ENCODE peak calls at places on chromosomes 13 and 19, in ten cellular contexts. B, A, U, L, W, M, T, O, N and D are unnamed samples.

GRCh38 chr13:41944635-41945401 is 16.1 kb downstream of the VWA8 start:
- DNase-seq in B (no peak), A (no peak), U (no peak), L (no peak), W (no peak), M (no peak), T (no peak), O (no peak), N (no peak), D (no peak)

GRCh38 chr19:33698576-33699435 is 77.1 kb downstream of the CHST8 start:
- DNase-seq in B (no peak), A (no peak), U (no peak), L (no peak), W (no peak), M (no peak), T (no peak), O (no peak), N (no peak), D (no peak)

GRCh38 chr13:112769615-112770014 is 79.8 kb downstream of the ATP11A start:
- DNase-seq in B (no peak), A (no peak), U (no peak), L (no peak), W (no peak), M (no peak), T (no peak), O (no peak), N (no peak), D (no peak)

GRCh38 chr13:43905435-43906031 is 25.8 kb downstream of the LACC1 start:
- DNase-seq in B (no peak), A (peak; percentile 54), U (no peak), L (peak; percentile 53), W (peak; percentile 28), M (peak; percentile 79), T (no peak), O (no peak), N (peak; percentile 23), D (no peak)

GRCh38 chr13:50594276-50594970 is 249.1 kb downstream of the DLEU7 start:
- DNase-seq in B (no peak), A (peak; percentile 11), U (peak; percentile 7), L (peak; percentile 38), W (no peak), M (no peak), T (no peak), O (no peak), N (no peak), D (no peak)

GRCh38 chr13:100068532-100068931 is 20.4 kb upstream of the PCCA start:
- DNase-seq in B (no peak), A (no peak), U (no peak), L (no peak), W (no peak), M (no peak), T (no peak), O (no peak), N (no peak), D (no peak)

GRCh38 chr13:112510987-112511715 is 76.8 kb downstream of the TUBGCP3 start:
- DNase-seq in B (no peak), A (no peak), U (no peak), L (no peak), W (no peak), M (no peak), T (no peak), O (no peak), N (no peak), D (no peak)

GRCh38 chr13:47291116-47291656 is 394.3 kb upstream of the HTR2A start:
- DNase-seq in B (no peak), A (no peak), U (no peak), L (no peak), W (no peak), M (no peak), T (no peak), O (no peak), N (no peak), D (no peak)

GRCh38 chr13:73717632-73718031 is 416.6 kb downstream of the KLF12 start:
- DNase-seq in B (no peak), A (no peak), U (no peak), L (no peak), W (no peak), M (peak; percentile 46), T (no peak), O (no peak), N (no peak), D (no peak)

GRCh38 chr19:18932216-18932841 is 8.7 kb downstream of the HOMER3 start:
- DNase-seq in B (peak; percentile 87), A (peak; percentile 91), U (peak; percentile 89), L (peak; percentile 15), W (no peak), M (peak; percentile 51), T (no peak), O (peak; percentile 30), N (no peak), D (peak; percentile 75)

GRCh38 chr19:11268783-11269267 is 6.5 kb upstream of the DOCK6 start:
- DNase-seq in B (peak; percentile 87), A (no peak), U (no peak), L (no peak), W (no peak), M (peak; percentile 89), T (no peak), O (no peak), N (no peak), D (peak; percentile 88)

GRCh38 chr19:42532881-42533280 is 4.6 kb upstream of the CEACAM1 start:
- DNase-seq in B (no peak), A (no peak), U (no peak), L (no peak), W (no peak), M (no peak), T (no peak), O (no peak), N (no peak), D (no peak)

GRCh38 chr19:17455711-17456123 is 5.0 kb downstream of the NXNL1 start:
- DNase-seq in B (no peak), A (no peak), U (no peak), L (no peak), W (no peak), M (no peak), T (no peak), O (no peak), N (no peak), D (no peak)